ENCODE peak calls at places on chromosomes 6 and 20, in ten cellular contexts. One of them, this sample, is unnamed.

GRCh38 chr6:7590918-7591302 is 912 bp downstream of the SNRNP48 start:
- DNase-seq in fibroblast of lung: peak; percentile 22
- DNase-seq in naive thymus-derived CD4-positive, alpha-beta T cell: no peak
- DNase-seq in brain microvascular endothelial cell: no peak
- DNase-seq in left lung: no peak
- DNase-seq in AG04450: no peak
- DNase-seq in AG09309: no peak
- DNase-seq in AG10803: peak; percentile 29
- DNase-seq in GM12878: no peak
- DNase-seq in skeletal muscle cell: no peak
- DNase-seq in this sample: peak; percentile 12

GRCh38 chr20:53677447-53678314 is 84.0 kb upstream of the ZNF217 start:
- DNase-seq in fibroblast of lung: peak; percentile 56
- DNase-seq in naive thymus-derived CD4-positive, alpha-beta T cell: no peak
- DNase-seq in brain microvascular endothelial cell: no peak
- DNase-seq in left lung: no peak
- DNase-seq in AG04450: no peak
- DNase-seq in AG09309: peak; percentile 38
- DNase-seq in AG10803: peak; percentile 29
- DNase-seq in GM12878: no peak
- DNase-seq in skeletal muscle cell: no peak
- DNase-seq in this sample: peak; percentile 50

GRCh38 chr20:43971233-43971632 is 56.6 kb downstream of the TOX2 start:
- DNase-seq in fibroblast of lung: no peak
- DNase-seq in naive thymus-derived CD4-positive, alpha-beta T cell: no peak
- DNase-seq in brain microvascular endothelial cell: no peak
- DNase-seq in left lung: no peak
- DNase-seq in AG04450: no peak
- DNase-seq in AG09309: no peak
- DNase-seq in AG10803: no peak
- DNase-seq in GM12878: no peak
- DNase-seq in skeletal muscle cell: no peak
- DNase-seq in this sample: no peak

GRCh38 chr6:155228549-155229166 is 35.2 kb upstream of the CLDN20 start:
- DNase-seq in fibroblast of lung: peak; percentile 77
- DNase-seq in naive thymus-derived CD4-positive, alpha-beta T cell: no peak
- DNase-seq in brain microvascular endothelial cell: no peak
- DNase-seq in left lung: no peak
- DNase-seq in AG04450: no peak
- DNase-seq in AG09309: peak; percentile 23
- DNase-seq in AG10803: peak; percentile 74
- DNase-seq in GM12878: no peak
- DNase-seq in skeletal muscle cell: no peak
- DNase-seq in this sample: peak; percentile 91

GRCh38 chr6:147203311-147204059 is 732 bp upstream of the STXBP5 start:
- DNase-seq in fibroblast of lung: peak; percentile 78
- DNase-seq in naive thymus-derived CD4-positive, alpha-beta T cell: peak; percentile 79
- DNase-seq in brain microvascular endothelial cell: peak; percentile 50
- DNase-seq in left lung: peak; percentile 94
- DNase-seq in AG04450: no peak
- DNase-seq in AG09309: peak; percentile 31
- DNase-seq in AG10803: peak; percentile 87
- DNase-seq in GM12878: peak; percentile 9
- DNase-seq in skeletal muscle cell: no peak
- DNase-seq in this sample: peak; percentile 92

GRCh38 chr6:52994789-52995078 is 350 bp downstream of the GSTA4 start:
- DNase-seq in fibroblast of lung: peak; percentile 43
- DNase-seq in naive thymus-derived CD4-positive, alpha-beta T cell: peak; percentile 52
- DNase-seq in brain microvascular endothelial cell: no peak
- DNase-seq in left lung: peak; percentile 83
- DNase-seq in AG04450: no peak
- DNase-seq in AG09309: no peak
- DNase-seq in AG10803: peak; percentile 4
- DNase-seq in GM12878: no peak
- DNase-seq in skeletal muscle cell: no peak
- DNase-seq in this sample: no peak

GRCh38 chr6:159110013-159110412 is 59.2 kb upstream of the FNDC1 start:
- DNase-seq in fibroblast of lung: peak; percentile 38
- DNase-seq in naive thymus-derived CD4-positive, alpha-beta T cell: no peak
- DNase-seq in brain microvascular endothelial cell: peak; percentile 68
- DNase-seq in left lung: no peak
- DNase-seq in AG04450: no peak
- DNase-seq in AG09309: peak; percentile 13
- DNase-seq in AG10803: peak; percentile 49
- DNase-seq in GM12878: no peak
- DNase-seq in skeletal muscle cell: no peak
- DNase-seq in this sample: peak; percentile 45

GRCh38 chr20:43925786-43926185 is 11.1 kb downstream of the TOX2 start:
- DNase-seq in fibroblast of lung: peak; percentile 59
- DNase-seq in naive thymus-derived CD4-positive, alpha-beta T cell: no peak
- DNase-seq in brain microvascular endothelial cell: no peak
- DNase-seq in left lung: no peak
- DNase-seq in AG04450: no peak
- DNase-seq in AG09309: no peak
- DNase-seq in AG10803: peak; percentile 64
- DNase-seq in GM12878: no peak
- DNase-seq in skeletal muscle cell: no peak
- DNase-seq in this sample: peak; percentile 33

GRCh38 chr20:47647994-47648393 is 137.3 kb downstream of the SULF2 start:
- DNase-seq in fibroblast of lung: no peak
- DNase-seq in naive thymus-derived CD4-positive, alpha-beta T cell: no peak
- DNase-seq in brain microvascular endothelial cell: no peak
- DNase-seq in left lung: no peak
- DNase-seq in AG04450: no peak
- DNase-seq in AG09309: no peak
- DNase-seq in AG10803: no peak
- DNase-seq in GM12878: no peak
- DNase-seq in skeletal muscle cell: no peak
- DNase-seq in this sample: no peak

GRCh38 chr6:2655844-2656433 is 94.8 kb downstream of the MYLK4 start:
- DNase-seq in fibroblast of lung: no peak
- DNase-seq in naive thymus-derived CD4-positive, alpha-beta T cell: no peak
- DNase-seq in brain microvascular endothelial cell: no peak
- DNase-seq in left lung: no peak
- DNase-seq in AG04450: no peak
- DNase-seq in AG09309: no peak
- DNase-seq in AG10803: no peak
- DNase-seq in GM12878: no peak
- DNase-seq in skeletal muscle cell: no peak
- DNase-seq in this sample: no peak

GRCh38 chr20:21395666-21396044 is 1.7 kb downstream of the NKX2-4 start:
- DNase-seq in fibroblast of lung: peak; percentile 48
- DNase-seq in naive thymus-derived CD4-positive, alpha-beta T cell: peak; percentile 49
- DNase-seq in brain microvascular endothelial cell: no peak
- DNase-seq in left lung: no peak
- DNase-seq in AG04450: no peak
- DNase-seq in AG09309: no peak
- DNase-seq in AG10803: no peak
- DNase-seq in GM12878: no peak
- DNase-seq in skeletal muscle cell: no peak
- DNase-seq in this sample: no peak

GRCh38 chr20:49925901-49926454 is 10.2 kb upstream of the RNF114 start:
- DNase-seq in fibroblast of lung: no peak
- DNase-seq in naive thymus-derived CD4-positive, alpha-beta T cell: no peak
- DNase-seq in brain microvascular endothelial cell: no peak
- DNase-seq in left lung: no peak
- DNase-seq in AG04450: no peak
- DNase-seq in AG09309: no peak
- DNase-seq in AG10803: no peak
- DNase-seq in GM12878: no peak
- DNase-seq in skeletal muscle cell: no peak
- DNase-seq in this sample: no peak

GRCh38 chr20:49929142-49929494 is 7.1 kb upstream of the RNF114 start:
- DNase-seq in fibroblast of lung: no peak
- DNase-seq in naive thymus-derived CD4-positive, alpha-beta T cell: no peak
- DNase-seq in brain microvascular endothelial cell: no peak
- DNase-seq in left lung: no peak
- DNase-seq in AG04450: no peak
- DNase-seq in AG09309: no peak
- DNase-seq in AG10803: no peak
- DNase-seq in GM12878: no peak
- DNase-seq in skeletal muscle cell: no peak
- DNase-seq in this sample: no peak

GRCh38 chr20:49924247-49924646 is 8.9 kb upstream of the SPATA2 start:
- DNase-seq in fibroblast of lung: no peak
- DNase-seq in naive thymus-derived CD4-positive, alpha-beta T cell: no peak
- DNase-seq in brain microvascular endothelial cell: no peak
- DNase-seq in left lung: no peak
- DNase-seq in AG04450: no peak
- DNase-seq in AG09309: no peak
- DNase-seq in AG10803: no peak
- DNase-seq in GM12878: no peak
- DNase-seq in skeletal muscle cell: no peak
- DNase-seq in this sample: no peak

GRCh38 chr20:49928411-49929141 is 7.6 kb upstream of the RNF114 start:
- DNase-seq in fibroblast of lung: peak; percentile 75
- DNase-seq in naive thymus-derived CD4-positive, alpha-beta T cell: peak; percentile 73
- DNase-seq in brain microvascular endothelial cell: peak; percentile 88
- DNase-seq in left lung: peak; percentile 85
- DNase-seq in AG04450: peak; percentile 73
- DNase-seq in AG09309: peak; percentile 78
- DNase-seq in AG10803: peak; percentile 83
- DNase-seq in GM12878: no peak
- DNase-seq in skeletal muscle cell: peak; percentile 53
- DNase-seq in this sample: peak; percentile 91
- H3K4me3 ChIP-seq in fibroblast of lung: no peak overlapping the region
- H3K4me3 ChIP-seq in naive thymus-derived CD4-positive, alpha-beta T cell: no peak overlapping the region
- H3K4me3 ChIP-seq in brain microvascular endothelial cell: no peak overlapping the region
- H3K4me3 ChIP-seq in left lung: no peak overlapping the region
- H3K4me3 ChIP-seq in AG04450: peak overlapping the region; percentile 18
- H3K4me3 ChIP-seq in AG09309: no peak overlapping the region
- H3K4me3 ChIP-seq in AG10803: no peak overlapping the region
- H3K4me3 ChIP-seq in GM12878: no peak overlapping the region
- H3K4me3 ChIP-seq in skeletal muscle cell: no peak overlapping the region
- H3K4me3 ChIP-seq in this sample: no peak overlapping the region

GRCh38 chr20:36543187-36544133 is 2.1 kb downstream of the MYL9 start:
- DNase-seq in fibroblast of lung: peak; percentile 74
- DNase-seq in naive thymus-derived CD4-positive, alpha-beta T cell: no peak
- DNase-seq in brain microvascular endothelial cell: peak; percentile 77
- DNase-seq in left lung: no peak
- DNase-seq in AG04450: no peak
- DNase-seq in AG09309: no peak
- DNase-seq in AG10803: peak; percentile 84
- DNase-seq in GM12878: no peak
- DNase-seq in skeletal muscle cell: peak; percentile 68
- DNase-seq in this sample: peak; percentile 93

GRCh38 chr20:36542019-36542488 is 735 bp downstream of the MYL9 start:
- DNase-seq in fibroblast of lung: peak; percentile 59
- DNase-seq in naive thymus-derived CD4-positive, alpha-beta T cell: no peak
- DNase-seq in brain microvascular endothelial cell: peak; percentile 56
- DNase-seq in left lung: no peak
- DNase-seq in AG04450: no peak
- DNase-seq in AG09309: no peak
- DNase-seq in AG10803: peak; percentile 67
- DNase-seq in GM12878: no peak
- DNase-seq in skeletal muscle cell: peak; percentile 5
- DNase-seq in this sample: peak; percentile 64

GRCh38 chr20:36542516-36543186 is 1.3 kb downstream of the MYL9 start:
- DNase-seq in fibroblast of lung: no peak
- DNase-seq in naive thymus-derived CD4-positive, alpha-beta T cell: no peak
- DNase-seq in brain microvascular endothelial cell: no peak
- DNase-seq in left lung: no peak
- DNase-seq in AG04450: no peak
- DNase-seq in AG09309: no peak
- DNase-seq in AG10803: no peak
- DNase-seq in GM12878: no peak
- DNase-seq in skeletal muscle cell: no peak
- DNase-seq in this sample: no peak

GRCh38 chr20:36540551-36541211 is 638 bp upstream of the MYL9 start:
- DNase-seq in fibroblast of lung: no peak
- DNase-seq in naive thymus-derived CD4-positive, alpha-beta T cell: no peak
- DNase-seq in brain microvascular endothelial cell: no peak
- DNase-seq in left lung: no peak
- DNase-seq in AG04450: no peak
- DNase-seq in AG09309: no peak
- DNase-seq in AG10803: no peak
- DNase-seq in GM12878: no peak
- DNase-seq in skeletal muscle cell: peak; percentile 5
- DNase-seq in this sample: no peak

GRCh38 chr20:36541227-36542018 is at the start of gene MYL9:
- DNase-seq in fibroblast of lung: peak; percentile 81
- DNase-seq in naive thymus-derived CD4-positive, alpha-beta T cell: peak; percentile 27
- DNase-seq in brain microvascular endothelial cell: peak; percentile 73
- DNase-seq in left lung: peak; percentile 98
- DNase-seq in AG04450: peak; percentile 39
- DNase-seq in AG09309: no peak
- DNase-seq in AG10803: peak; percentile 81
- DNase-seq in GM12878: no peak
- DNase-seq in skeletal muscle cell: peak; percentile 33
- DNase-seq in this sample: peak; percentile 81
- H3K4me3 ChIP-seq in fibroblast of lung: peak within 1 kb of the TSS; percentile 81
- H3K4me3 ChIP-seq in naive thymus-derived CD4-positive, alpha-beta T cell: no peak within 1 kb of the TSS
- H3K4me3 ChIP-seq in brain microvascular endothelial cell: peak within 1 kb of the TSS; percentile 92
- H3K4me3 ChIP-seq in left lung: peak within 1 kb of the TSS; percentile 73
- H3K4me3 ChIP-seq in AG04450: peak within 1 kb of the TSS; percentile 97
- H3K4me3 ChIP-seq in AG09309: peak within 1 kb of the TSS; percentile 97
- H3K4me3 ChIP-seq in AG10803: peak within 1 kb of the TSS; percentile 95
- H3K4me3 ChIP-seq in GM12878: peak within 1 kb of the TSS; percentile 50
- H3K4me3 ChIP-seq in skeletal muscle cell: peak within 1 kb of the TSS; percentile 87
- H3K4me3 ChIP-seq in this sample: peak within 1 kb of the TSS; percentile 97

DNA sequence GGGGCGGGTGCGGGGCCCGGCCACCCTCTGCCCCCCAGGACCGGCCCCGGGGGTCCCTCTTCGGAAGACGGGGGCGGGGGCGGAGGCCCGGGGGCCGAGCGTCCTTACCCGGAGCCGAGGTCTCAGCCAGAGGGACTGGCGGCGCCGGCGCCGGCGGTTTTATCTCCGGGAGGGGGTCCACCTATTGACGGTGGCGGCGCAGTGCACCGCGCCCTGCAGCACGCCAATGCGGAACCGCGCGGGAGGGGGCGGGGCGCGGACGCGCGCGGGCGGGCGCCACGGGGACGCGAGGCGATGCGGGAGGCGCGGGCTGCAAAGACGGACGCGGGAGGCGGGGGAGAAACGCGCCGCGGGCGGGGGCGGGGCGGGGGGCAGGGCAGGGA is at the start of gene EEF1A2:
- DNase-seq in fibroblast of lung: no peak
- DNase-seq in naive thymus-derived CD4-positive, alpha-beta T cell: peak; percentile 59
- DNase-seq in brain microvascular endothelial cell: no peak
- DNase-seq in left lung: peak; percentile 79
- DNase-seq in AG04450: no peak
- DNase-seq in AG09309: no peak
- DNase-seq in AG10803: no peak
- DNase-seq in GM12878: no peak
- DNase-seq in skeletal muscle cell: no peak
- DNase-seq in this sample: no peak
- H3K4me3 ChIP-seq in fibroblast of lung: no peak within 1 kb of the TSS
- H3K4me3 ChIP-seq in naive thymus-derived CD4-positive, alpha-beta T cell: no peak within 1 kb of the TSS
- H3K4me3 ChIP-seq in brain microvascular endothelial cell: no peak within 1 kb of the TSS
- H3K4me3 ChIP-seq in left lung: peak within 1 kb of the TSS; percentile 11
- H3K4me3 ChIP-seq in AG04450: peak within 1 kb of the TSS; percentile 25
- H3K4me3 ChIP-seq in AG09309: no peak within 1 kb of the TSS
- H3K4me3 ChIP-seq in AG10803: no peak within 1 kb of the TSS
- H3K4me3 ChIP-seq in GM12878: no peak within 1 kb of the TSS
- H3K4me3 ChIP-seq in skeletal muscle cell: peak within 1 kb of the TSS; percentile 31
- H3K4me3 ChIP-seq in this sample: no peak within 1 kb of the TSS

DNA sequence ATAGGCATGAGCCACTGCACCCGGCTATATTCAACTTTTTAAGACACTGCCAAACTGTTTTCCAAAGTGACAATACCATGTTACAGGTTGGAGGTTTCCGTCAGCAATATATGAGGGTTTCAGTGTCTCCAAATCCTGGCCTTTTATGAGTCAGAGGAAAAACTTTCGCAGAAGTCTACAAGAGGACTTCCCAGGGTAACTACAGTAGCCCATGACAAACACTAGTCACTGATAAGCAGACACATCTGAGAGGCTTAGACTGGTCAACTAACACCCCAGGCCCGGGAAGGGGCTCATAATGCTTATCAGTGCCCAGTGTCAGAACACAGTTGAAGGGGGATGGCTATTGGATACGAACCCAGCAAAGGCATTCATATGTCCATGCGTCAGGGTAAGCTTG is 85.4 kb downstream of the SOX4 start:
- DNase-seq in fibroblast of lung: peak; percentile 95
- DNase-seq in naive thymus-derived CD4-positive, alpha-beta T cell: no peak
- DNase-seq in brain microvascular endothelial cell: peak; percentile 89
- DNase-seq in left lung: no peak
- DNase-seq in AG04450: peak; percentile 24
- DNase-seq in AG09309: no peak
- DNase-seq in AG10803: peak; percentile 42
- DNase-seq in GM12878: no peak
- DNase-seq in skeletal muscle cell: no peak
- DNase-seq in this sample: peak; percentile 88
- H3K4me3 ChIP-seq in fibroblast of lung: no peak overlapping the region
- H3K4me3 ChIP-seq in naive thymus-derived CD4-positive, alpha-beta T cell: no peak overlapping the region
- H3K4me3 ChIP-seq in brain microvascular endothelial cell: no peak overlapping the region
- H3K4me3 ChIP-seq in left lung: no peak overlapping the region
- H3K4me3 ChIP-seq in AG04450: no peak overlapping the region
- H3K4me3 ChIP-seq in AG09309: no peak overlapping the region
- H3K4me3 ChIP-seq in AG10803: no peak overlapping the region
- H3K4me3 ChIP-seq in GM12878: no peak overlapping the region
- H3K4me3 ChIP-seq in skeletal muscle cell: no peak overlapping the region
- H3K4me3 ChIP-seq in this sample: no peak overlapping the region